ENCODE peak calls at places on chromosomes 16 and 17, in four cellular contexts. One of them, this sample, is unnamed.

GRCh38 chr16:11624205-11624604 is 37.5 kb upstream of the LITAF start:
- DNase-seq in IMR-90: no peak
- DNase-seq in SHP77: no peak
- DNase-seq in left colon: no peak
- DNase-seq in this sample: no peak

GRCh38 chr17:7951143-7951792 is 19.3 kb downstream of the CNTROB start:
- DNase-seq in left colon: no peak
- DNase-seq in SHP77: no peak
- DNase-seq in IMR-90: no peak
- DNase-seq in this sample: no peak

GRCh38 chr17:40822132-40822812 is at the start of gene KRT10:
- DNase-seq in IMR-90: no peak
- DNase-seq in SHP77: no peak
- DNase-seq in left colon: no peak
- DNase-seq in this sample: no peak

GRCh38 chr16:51524555-51525373 is 373.7 kb upstream of the SALL1 start:
- DNase-seq in left colon: no peak
- DNase-seq in IMR-90: peak; percentile 75
- DNase-seq in SHP77: no peak
- DNase-seq in this sample: no peak

GRCh38 chr17:8162232-8162996 is at the start of gene VAMP2:
- DNase-seq in SHP77: no peak
- DNase-seq in left colon: peak; percentile 70
- DNase-seq in IMR-90: peak; percentile 50
- DNase-seq in this sample: peak; percentile 61

GRCh38 chr17:29567362-29568330 is 809 bp upstream of the ABHD15 start:
- DNase-seq in left colon: peak; percentile 79
- DNase-seq in IMR-90: peak; percentile 25
- DNase-seq in SHP77: peak; percentile 36
- DNase-seq in this sample: peak; percentile 79

GRCh38 chr16:53415504-53415903 is 18.8 kb upstream of the RBL2 start:
- DNase-seq in left colon: no peak
- DNase-seq in IMR-90: no peak
- DNase-seq in SHP77: peak; percentile 64
- DNase-seq in this sample: peak; percentile 18

GRCh38 chr16:64236351-64236750 is 885.5 kb downstream of the CDH11 start:
- DNase-seq in SHP77: no peak
- DNase-seq in IMR-90: peak; percentile 10
- DNase-seq in left colon: no peak
- DNase-seq in this sample: no peak

GRCh38 chr16:88640039-88640495 is 1.7 kb downstream of the IL17C start:
- DNase-seq in SHP77: no peak
- DNase-seq in left colon: no peak
- DNase-seq in IMR-90: no peak
- DNase-seq in this sample: no peak

GRCh38 chr17:81150379-81151038 is 14.8 kb upstream of the PVALEF start:
- DNase-seq in IMR-90: no peak
- DNase-seq in SHP77: no peak
- DNase-seq in left colon: no peak
- DNase-seq in this sample: no peak

This sample was measured in SK-N-DZ.